ENCODE peak calls at places on chromosomes 5 and 9, in four cellular contexts. S is PC-3, Z is fibroblast of pulmonary artery, B is AG09309. D is an unnamed sample.
A peak's percentile ranks its signal among the peaks of the same experiment; 100 is the strongest.

GRCh38 chr9:136662656-136663310 is at the start of gene EGFL7:
- DNase-seq in B (no peak), Z (peak; percentile 63), S (no peak), D (no peak)

GRCh38 chr9:29322240-29322639 is 1749.0 kb upstream of the C9orf72 start:
- DNase-seq in B (no peak), Z (no peak), S (no peak), D (no peak)

GRCh38 chr5:39716532-39716971 is 291.8 kb upstream of the DAB2 start:
- DNase-seq in Z (peak; percentile 74), S (peak; percentile 90), B (no peak), D (no peak)

GRCh38 chr5:2278825-2279224 is 396.1 kb upstream of the IRX4 start:
- DNase-seq in S (no peak), B (no peak), Z (no peak), D (no peak)

GRCh38 chr9:38142201-38142600 is 73.2 kb upstream of the SHB start:
- DNase-seq in B (no peak), S (no peak), Z (no peak), D (no peak)

GRCh38 chr5:133854554-133854953 is 113.9 kb downstream of the C5orf15 start:
- DNase-seq in Z (no peak), B (no peak), S (no peak), D (no peak)

GRCh38 chr9:93118863-93119702 is 15.0 kb downstream of the NINJ1 start:
- DNase-seq in B (no peak), S (no peak), Z (no peak), D (no peak)

GRCh38 chr5:153147891-153148623 is 342.4 kb upstream of the GRIA1 start:
- DNase-seq in B (peak; percentile 27), Z (peak; percentile 71), S (peak; percentile 49), D (peak; percentile 22)

GRCh38 chr5:77356740-77357139 is 135.4 kb downstream of the WDR41 start:
- DNase-seq in S (peak; percentile 24), Z (no peak), B (peak; percentile 25), D (peak; percentile 18)

GRCh38 chr5:27702339-27702820 is 664.0 kb upstream of the CDH9 start:
- DNase-seq in Z (peak; percentile 58), B (peak; percentile 24), S (no peak), D (peak; percentile 35)

GRCh38 chr5:149128023-149128875 is 13.0 kb upstream of the ABLIM3 start:
- DNase-seq in Z (peak; percentile 62), S (peak; percentile 87), B (no peak), D (no peak)

GRCh38 chr9:110208031-110208430 is at the start of gene C9orf152:
- DNase-seq in S (peak; percentile 52), Z (no peak), B (no peak), D (no peak)

GRCh38 chr5:127373858-127374491 is 83.4 kb downstream of the MEGF10 start:
- DNase-seq in B (no peak), Z (no peak), S (no peak), D (no peak)
- TF ChIP-seq CTCF in B (peak; percentile 21), Z (peak; percentile 14), S (peak; percentile 53), D (peak; percentile 44)

GRCh38 chr5:159331099-159331973 is 1.0 kb upstream of the IL12B start:
- DNase-seq in S (peak; percentile 58), B (no peak), Z (peak; percentile 30), D (no peak)
- H3K4me3 ChIP-seq in S (peak overlapping the region; percentile 72), B (peak overlapping the region; percentile 67), Z (peak overlapping the region; percentile 44), D (peak overlapping the region; percentile 57)

GRCh38 chr9:100217536-100217935 is 118.5 kb downstream of the INVS start:
- DNase-seq in B (no peak), Z (no peak), S (no peak), D (no peak)

GRCh38 chr9:100213730-100214477 is 114.9 kb downstream of the INVS start:
- DNase-seq in B (peak; percentile 25), S (peak; percentile 1), Z (peak; percentile 57), D (peak; percentile 62)

GRCh38 chr9:100220936-100221335 is 121.9 kb downstream of the INVS start:
- DNase-seq in Z (no peak), B (no peak), S (no peak), D (no peak)

GRCh38 chr9:100219347-100219746 is 120.3 kb downstream of the INVS start:
- DNase-seq in Z (no peak), B (no peak), S (no peak), D (no peak)

GRCh38 chr9:100216178-100216787 is 117.2 kb downstream of the INVS start:
- DNase-seq in B (no peak), S (peak; percentile 67), Z (peak; percentile 77), D (no peak)
- TF ChIP-seq CTCF in B (peak; percentile 72), S (peak; percentile 78), Z (peak; percentile 73), D (peak; percentile 83)

GRCh38 chr5:96196407-96196806 is 234.8 kb upstream of the ELL2 start:
- DNase-seq in S (no peak), B (no peak), Z (no peak), D (no peak)

GRCh38 chr5:96196890-96197289 is 235.2 kb upstream of the ELL2 start:
- DNase-seq in S (no peak), B (no peak), Z (no peak), D (no peak)

GRCh38 chr5:96195053-96195452 is 233.4 kb upstream of the ELL2 start:
- DNase-seq in B (no peak), S (no peak), Z (no peak), D (no peak)

GRCh38 chr5:96198673-96199072 is 234.4 kb downstream of the PCSK1 start:
- DNase-seq in S (no peak), B (no peak), Z (peak; percentile 73), D (no peak)

GRCh38 chr5:96197359-96197758 is 235.7 kb downstream of the PCSK1 start:
- DNase-seq in S (no peak), Z (no peak), B (no peak), D (no peak)
- H3K4me3 ChIP-seq in S (no peak overlapping the region), Z (no peak overlapping the region), B (no peak overlapping the region), D (no peak overlapping the region)

GRCh38 chr9:134843740-134844139 is 36.9 kb upstream of the FCN2 start:
- DNase-seq in S (no peak), B (no peak), Z (no peak), D (no peak)

GRCh38 chr9:134842321-134842720 is 38.3 kb upstream of the FCN2 start:
- DNase-seq in B (no peak), S (no peak), Z (no peak), D (no peak)

GRCh38 chr9:134840511-134840910 is 40.1 kb upstream of the FCN2 start:
- DNase-seq in S (no peak), B (no peak), Z (no peak), D (no peak)

GRCh38 chr9:134839441-134840125 is 41.0 kb upstream of the FCN2 start:
- DNase-seq in S (no peak), Z (no peak), B (no peak), D (no peak)

DNA sequence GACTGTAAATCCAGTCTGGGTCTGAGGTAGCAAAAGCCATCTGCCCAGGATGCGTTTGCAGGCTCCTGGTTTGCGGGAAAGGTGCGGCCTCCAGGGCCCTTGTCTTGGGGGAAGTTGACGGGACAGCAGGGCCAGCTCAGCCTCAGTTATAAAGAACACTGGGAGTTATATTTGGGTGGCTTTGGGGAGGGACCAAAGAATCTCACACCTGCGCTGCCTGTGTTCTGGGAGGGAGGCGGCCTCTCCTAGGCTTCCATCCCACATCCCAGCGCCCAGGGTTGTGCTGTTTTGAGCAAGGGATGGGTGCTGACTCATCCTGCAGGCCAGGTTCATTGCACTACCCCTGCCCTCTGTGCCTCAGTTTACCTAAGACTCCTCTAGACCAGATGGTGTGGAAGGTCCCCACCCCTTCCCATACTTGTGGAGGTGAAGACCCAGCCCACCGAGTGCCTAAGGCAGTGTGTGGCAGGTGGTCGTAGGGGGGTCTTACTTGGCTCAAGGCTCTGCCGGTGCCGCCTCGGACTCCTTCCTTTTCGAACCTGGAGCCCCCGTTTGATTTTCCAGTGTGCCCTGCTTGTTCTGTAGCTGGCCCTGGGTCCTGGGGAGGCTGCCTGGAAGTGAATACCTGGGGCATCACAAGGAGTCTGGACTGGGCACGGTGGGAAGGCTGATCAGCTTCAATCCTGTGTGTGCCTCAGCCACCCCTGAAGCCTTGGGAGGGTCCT is 39.3 kb upstream of the FCN2 start:
- DNase-seq in B (no peak), Z (no peak), S (no peak), D (no peak)
- TF ChIP-seq CTCF in B (no peak), Z (no peak), S (no peak), D (no peak)

GRCh38 chr5:146206257-146206656 is 2.9 kb downstream of the RBM27 start:
- DNase-seq in S (no peak), Z (no peak), B (no peak), D (no peak)

GRCh38 chr5:146203011-146203871 is at the start of gene RBM27:
- DNase-seq in B (peak; percentile 98), Z (peak; percentile 99), S (peak; percentile 99), D (peak; percentile 92)

GRCh38 chr5:146203872-146204192 is 427 bp downstream of the RBM27 start:
- DNase-seq in S (no peak), B (no peak), Z (no peak), D (no peak)

GRCh38 chr5:146208916-146209522 is 5.6 kb downstream of the RBM27 start:
- DNase-seq in S (peak; percentile 78), B (no peak), Z (no peak), D (no peak)

DNA sequence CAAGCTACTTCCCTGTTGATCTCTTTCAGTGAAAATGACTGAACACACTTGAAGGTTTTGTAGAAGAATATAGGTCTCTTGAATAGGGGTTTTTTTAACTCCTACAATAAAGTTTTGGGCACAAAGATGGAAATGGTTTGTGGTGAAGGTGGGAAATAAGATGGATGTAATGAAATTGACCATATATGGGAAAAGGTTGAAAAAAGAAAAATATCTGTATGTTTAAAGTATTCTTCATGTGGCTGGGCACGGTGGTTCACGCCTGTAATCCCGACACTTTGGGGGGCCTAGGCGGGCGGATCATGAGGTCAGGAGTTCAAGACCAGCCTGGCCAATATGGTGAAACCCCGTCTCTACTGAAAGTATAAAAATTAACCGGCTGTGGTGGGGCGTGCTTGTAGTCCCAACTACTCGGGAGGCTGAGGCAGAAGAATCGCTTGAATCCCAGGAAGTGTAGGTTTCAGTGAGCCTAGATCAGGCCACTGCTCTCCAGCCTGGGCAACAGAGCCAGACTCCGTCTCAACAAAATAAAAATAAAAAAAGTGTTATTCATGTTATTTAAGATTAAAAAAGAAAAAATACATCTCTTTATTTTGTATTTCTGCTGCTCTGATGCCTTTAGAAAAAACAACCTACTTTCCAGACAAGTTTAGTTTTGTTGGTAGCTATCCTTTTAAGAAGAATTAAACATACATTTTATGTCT is 2.2 kb downstream of the RBM27 start:
- DNase-seq in B (no peak), Z (no peak), S (no peak), D (no peak)
- H3K4me3 ChIP-seq in B (no peak overlapping the region), Z (peak overlapping the region; percentile 27), S (peak overlapping the region; percentile 76), D (peak overlapping the region; percentile 96)

DNA sequence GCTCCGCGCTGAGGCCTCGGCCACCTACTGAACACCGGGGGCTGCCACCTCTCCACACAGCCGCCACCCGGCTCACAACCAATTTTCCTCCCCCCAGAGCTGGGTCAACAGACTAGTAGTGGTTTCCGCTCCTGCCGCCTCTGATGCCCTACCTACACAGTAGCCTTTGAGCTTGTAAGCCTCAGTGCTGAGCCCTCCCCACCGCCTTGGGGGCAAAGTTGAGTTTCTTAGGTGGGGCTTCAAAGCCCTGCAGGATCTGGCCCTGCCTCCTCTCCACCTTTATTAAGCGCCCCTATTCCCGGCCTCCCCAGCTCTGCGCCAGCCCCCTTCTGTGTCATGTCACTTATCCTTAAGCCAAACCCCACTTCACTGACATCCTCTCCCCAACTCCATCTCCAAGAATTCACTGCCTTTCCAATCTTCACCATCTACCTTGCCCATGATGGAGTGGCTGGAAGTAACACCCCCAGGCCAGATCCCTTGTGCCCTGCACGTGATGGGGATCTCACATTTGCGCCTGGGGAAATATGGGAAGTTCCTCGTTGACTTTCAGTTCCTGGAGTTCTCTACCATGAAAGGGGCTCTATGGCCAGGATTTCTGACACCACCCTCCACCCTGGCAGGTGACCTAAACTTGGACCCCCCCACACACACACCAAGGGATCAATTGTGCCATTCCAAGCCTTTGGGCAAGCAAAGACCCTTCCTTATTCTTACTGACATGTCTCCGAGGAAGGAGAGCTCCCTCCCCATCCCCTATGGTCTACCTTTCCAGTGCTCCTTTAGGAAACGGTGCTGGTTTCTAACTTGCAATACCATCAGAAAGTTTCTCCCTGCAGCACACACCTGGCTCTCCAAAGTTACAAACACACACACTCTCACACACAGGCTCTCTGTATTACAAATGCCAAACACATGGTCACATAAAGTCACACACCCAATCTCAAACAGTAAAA is 2.7 kb upstream of the CNTFR start:
- DNase-seq in S (no peak), Z (no peak), B (no peak), D (no peak)
- TF ChIP-seq CTCF in S (no peak), Z (no peak), B (no peak), D (no peak)